ENCODE peak calls at places on chromosomes 16 and 17, in nine cellular contexts. P, I, J, G, T, Y, B, H and V are unnamed samples.

GRCh38 chr16:13178318-13178717 is 276.9 kb downstream of the SHISA9 start:
- DNase-seq in J (no peak), I (no peak), T (no peak), G (no peak), P (no peak), Y (no peak), B (no peak), H (peak; percentile 77), V (no peak)

GRCh38 chr17:68425979-68426378 is 31.3 kb downstream of the WIPI1 start:
- DNase-seq in H (no peak), B (no peak), T (no peak), Y (no peak), G (no peak), I (no peak), J (no peak), P (no peak), V (no peak)

GRCh38 chr16:65769055-65769465 is 597.4 kb upstream of the CDH5 start:
- DNase-seq in B (no peak), J (no peak), Y (no peak), H (no peak), T (no peak), P (no peak), I (no peak), G (no peak), V (no peak)

GRCh38 chr16:27690604-27691003 is 140.7 kb downstream of the KATNIP start:
- DNase-seq in G (no peak), H (peak; percentile 68), I (no peak), T (no peak), J (peak; percentile 42), B (peak; percentile 50), P (no peak), Y (peak; percentile 57), V (no peak)

GRCh38 chr17:60463157-60463820 is 41.0 kb downstream of the CHCT1 start:
- DNase-seq in Y (no peak), T (no peak), J (peak; percentile 13), G (no peak), H (no peak), B (no peak), I (no peak), P (no peak), V (no peak)

GRCh38 chr17:68656666-68657065 is 55.5 kb upstream of the FAM20A start:
- DNase-seq in I (no peak), J (no peak), H (no peak), G (no peak), B (no peak), P (no peak), Y (no peak), T (no peak), V (no peak)

GRCh38 chr16:67658849-67659674 is 998 bp downstream of the ACD start:
- DNase-seq in H (no peak), G (no peak), T (no peak), I (no peak), Y (no peak), B (no peak), P (no peak), J (no peak), V (no peak)

GRCh38 chr17:1820518-1821252 is 9.0 kb downstream of the SMYD4 start:
- DNase-seq in I (no peak), T (no peak), P (no peak), G (no peak), Y (no peak), H (no peak), B (no peak), J (no peak), V (no peak)

GRCh38 chr16:81003610-81004460 is 2.9 kb downstream of the CMC2 start:
- DNase-seq in T (no peak), H (no peak), G (no peak), I (peak; percentile 70), B (no peak), J (peak; percentile 71), Y (no peak), P (no peak), V (no peak)

GRCh38 chr17:34493903-34494302 is 85.5 kb upstream of the TMEM132E start:
- DNase-seq in T (no peak), J (no peak), P (no peak), Y (no peak), B (no peak), H (no peak), I (no peak), G (no peak), V (no peak)

GRCh38 chr17:80529104-80529903 is 15.3 kb upstream of the RPTOR start:
- DNase-seq in H (no peak), B (no peak), T (no peak), P (no peak), I (peak; percentile 84), G (no peak), Y (no peak), J (no peak), V (no peak)

GRCh38 chr17:76957600-76958464 is 89.6 kb downstream of the MGAT5B start:
- DNase-seq in T (no peak), G (no peak), Y (no peak), H (peak; percentile 46), B (no peak), P (no peak), J (peak; percentile 36), I (no peak), V (no peak)

GRCh38 chr16:81140930-81141780 is 45.0 kb upstream of the GCSH start:
- DNase-seq in J (no peak), Y (no peak), G (no peak), H (no peak), I (no peak), P (no peak), T (no peak), B (peak; percentile 21), V (no peak)

GRCh38 chr17:40827746-40828453 is 5.5 kb upstream of the KRT10 start:
- DNase-seq in J (peak; percentile 72), P (no peak), Y (no peak), G (no peak), I (no peak), T (no peak), B (peak; percentile 75), H (no peak), V (no peak)

GRCh38 chr17:30226878-30227277 is 8.6 kb downstream of the SLC6A4 start:
- DNase-seq in H (no peak), P (peak; percentile 29), I (no peak), G (no peak), T (no peak), Y (no peak), B (no peak), J (no peak), V (no peak)

GRCh38 chr16:51937771-51938170 is 609.2 kb downstream of the TOX3 start:
- DNase-seq in P (peak; percentile 31), G (no peak), Y (no peak), B (no peak), J (peak; percentile 5), T (no peak), H (no peak), I (no peak), V (no peak)

GRCh38 chr16:8882725-8883377 is 700 bp downstream of the LITAFD start:
- DNase-seq in B (no peak), G (no peak), T (no peak), H (no peak), J (no peak), P (no peak), Y (no peak), I (peak; percentile 38), V (no peak)

GRCh38 chr17:46002311-46002972 is 3.4 kb downstream of the STH start:
- DNase-seq in G (peak; percentile 46), P (peak; percentile 39), H (peak; percentile 85), T (peak; percentile 67), J (peak; percentile 68), I (peak; percentile 71), Y (peak; percentile 76), B (peak; percentile 61), V (peak; percentile 83)

GRCh38 chr17:77571562-77571981 is 386.9 kb upstream of the TNRC6C start:
- DNase-seq in H (peak; percentile 66), B (peak; percentile 38), J (peak; percentile 2), I (no peak), Y (peak; percentile 40), P (no peak), G (no peak), T (no peak), V (peak; percentile 32)

GRCh38 chr16:16067127-16067526 is 117.7 kb downstream of the ABCC1 start:
- DNase-seq in J (no peak), H (no peak), P (no peak), B (no peak), T (no peak), Y (no peak), I (peak; percentile 83), G (no peak), V (no peak)

GRCh38 chr17:15278381-15278780 is 13.3 kb upstream of the PMP22 start:
- DNase-seq in G (no peak), P (no peak), Y (no peak), T (no peak), I (no peak), J (no peak), H (no peak), B (no peak), V (no peak)

GRCh38 chr17:78130080-78130438 is 512 bp upstream of the TMC8 start:
- DNase-seq in P (no peak), B (no peak), J (no peak), Y (no peak), H (no peak), T (no peak), I (no peak), G (no peak), V (no peak)

GRCh38 chr17:82598256-82599011 is 49.8 kb downstream of the WDR45B start:
- DNase-seq in B (peak; percentile 73), H (no peak), T (no peak), P (no peak), G (no peak), J (peak; percentile 79), I (no peak), Y (no peak), V (no peak)

GRCh38 chr17:51487947-51488346 is 227.6 kb downstream of the UTP18 start:
- DNase-seq in P (no peak), I (no peak), G (no peak), H (no peak), B (peak; percentile 5), J (peak; percentile 3), Y (no peak), T (no peak), V (no peak)

GRCh38 chr17:8707591-8708453 is 36.8 kb downstream of the CCDC42 start:
- DNase-seq in B (no peak), P (no peak), Y (no peak), H (no peak), T (no peak), J (no peak), I (no peak), G (no peak), V (no peak)

GRCh38 chr17:30415491-30415890 is 36.8 kb downstream of the CPD start:
- DNase-seq in J (peak; percentile 19), B (no peak), G (no peak), I (no peak), H (no peak), T (no peak), Y (no peak), P (no peak), V (no peak)

GRCh38 chr17:48162946-48163506 is 55.5 kb downstream of the SNX11 start:
- DNase-seq in B (peak; percentile 30), Y (no peak), I (no peak), T (no peak), H (no peak), G (peak; percentile 49), P (no peak), J (peak; percentile 11), V (peak; percentile 26)

GRCh38 chr17:76370261-76370993 is 14.0 kb upstream of the SPHK1 start:
- DNase-seq in Y (no peak), I (peak; percentile 93), J (peak; percentile 99), H (no peak), B (peak; percentile 98), P (no peak), T (peak; percentile 47), G (peak; percentile 84), V (peak; percentile 47)

GRCh38 chr17:65609749-65610148 is 48.3 kb upstream of the AXIN2 start:
- DNase-seq in J (peak; percentile 10), H (no peak), B (no peak), G (no peak), I (no peak), T (no peak), P (no peak), Y (no peak), V (no peak)

GRCh38 chr16:74724820-74725549 is 24.3 kb upstream of the MLKL start:
- DNase-seq in J (peak; percentile 64), G (no peak), H (peak; percentile 96), Y (no peak), B (peak; percentile 85), I (peak; percentile 36), P (no peak), T (no peak), V (no peak)

GRCh38 chr16:28258571-28258970 is 33.8 kb upstream of the SBK1 start:
- DNase-seq in H (peak; percentile 44), B (no peak), Y (no peak), G (peak; percentile 41), J (peak; percentile 8), I (peak; percentile 93), P (no peak), T (no peak), V (peak; percentile 51)